ENCODE peak calls at places on chromosomes 7 and 10, in five cellular contexts. W is BJ, C is GM12865, X is brain microvascular endothelial cell, D is astrocyte of the spinal cord. T is an unnamed sample.
A peak's percentile ranks its signal among the peaks of the same experiment; 100 is the strongest.

GRCh38 chr7:36186841-36187240 is 33.8 kb downstream of the EEPD1 start:
- DNase-seq in W (no peak), C (no peak), X (no peak), D (no peak), T (no peak)

GRCh38 chr7:47314728-47315601 is 266.9 kb downstream of the TNS3 start:
- DNase-seq in W (peak; percentile 47), C (no peak), X (peak; percentile 58), D (peak; percentile 85), T (no peak)

GRCh38 chr10:92801978-92802872 is 46.1 kb upstream of the EXOC6 start:
- DNase-seq in W (no peak), C (peak; percentile 29), X (no peak), D (no peak), T (no peak)

GRCh38 chr10:119291223-119291900 is 84.0 kb downstream of the GRK5 start:
- DNase-seq in W (no peak), C (no peak), X (no peak), D (no peak), T (no peak)

GRCh38 chr7:24725554-24726260 is 31.6 kb downstream of the GSDME start:
- DNase-seq in W (no peak), C (no peak), X (no peak), D (no peak), T (no peak)

GRCh38 chr7:93219877-93220276 is 6.4 kb downstream of the HEPACAM2 start:
- DNase-seq in W (no peak), C (no peak), X (no peak), D (no peak), T (no peak)

GRCh38 chr10:48389272-48389671 is 82.8 kb downstream of the MAPK8 start:
- DNase-seq in W (no peak), C (no peak), X (no peak), D (no peak), T (no peak)

GRCh38 chr7:107581387-107582013 is 1.5 kb downstream of the BCAP29 start:
- DNase-seq in W (no peak), C (no peak), X (no peak), D (peak; percentile 18), T (no peak)

GRCh38 chr7:7563269-7563668 is 3.4 kb upstream of the MIOS start:
- DNase-seq in W (no peak), C (no peak), X (no peak), D (no peak), T (no peak)

GRCh38 chr10:104447899-104448298 is 94.3 kb downstream of the CFAP58 start:
- DNase-seq in W (no peak), C (no peak), X (no peak), D (no peak), T (no peak)
- H3K4me3 ChIP-seq in W (no peak overlapping the region), C (no peak overlapping the region), X (no peak overlapping the region), D (no peak overlapping the region), T (no peak overlapping the region)

GRCh38 chr7:116861717-116862116 is 670 bp upstream of the CAPZA2 start:
- DNase-seq in W (no peak), C (no peak), X (no peak), D (no peak), T (no peak)
- H3K4me3 ChIP-seq in W (no peak overlapping the region), C (no peak overlapping the region), X (no peak overlapping the region), D (no peak overlapping the region), T (no peak overlapping the region)

GRCh38 chr7:114081606-114082425 is 163.0 kb upstream of the PPP1R3A start:
- DNase-seq in W (peak; percentile 25), C (peak; percentile 66), X (peak; percentile 75), D (peak; percentile 82), T (no peak)
- H3K4me3 ChIP-seq in W (no peak overlapping the region), C (peak overlapping the region; percentile 87), X (peak overlapping the region; percentile 66), D (peak overlapping the region; percentile 49), T (no peak overlapping the region)

GRCh38 chr7:151877911-151878835 is 1.3 kb upstream of the PRKAG2 start:
- DNase-seq in W (no peak), C (no peak), X (no peak), D (no peak), T (no peak)
- H3K4me3 ChIP-seq in W (no peak overlapping the region), C (no peak overlapping the region), X (no peak overlapping the region), D (no peak overlapping the region), T (no peak overlapping the region)

DNA sequence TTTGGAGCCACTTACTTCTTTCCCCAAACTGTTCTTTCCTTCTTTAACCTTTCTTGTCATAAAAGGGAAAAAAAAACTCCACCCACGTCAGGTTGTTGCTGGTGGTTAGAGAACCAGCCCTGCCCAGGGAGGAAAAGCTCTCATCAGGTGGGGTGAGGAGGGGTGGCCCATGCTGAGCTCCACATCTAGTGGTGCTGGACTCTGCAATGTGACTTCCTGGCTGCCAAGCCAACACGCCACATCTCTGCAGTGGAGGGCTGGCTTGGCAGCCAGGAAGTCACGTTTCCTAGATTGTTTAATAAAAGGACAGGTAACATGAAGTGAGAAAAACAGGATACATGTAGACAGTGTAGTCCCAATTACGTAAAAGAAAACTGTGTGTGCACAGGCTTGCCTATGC is 37.4 kb downstream of the WIPF3 start:
- DNase-seq in W (no peak), C (no peak), X (no peak), D (no peak), T (no peak)
- H3K4me3 ChIP-seq in W (no peak overlapping the region), C (no peak overlapping the region), X (no peak overlapping the region), D (no peak overlapping the region), T (no peak overlapping the region)

GRCh38 chr10:109029870-109030269 is 893.4 kb downstream of the XPNPEP1 start:
- DNase-seq in W (no peak), C (peak; percentile 4), X (no peak), D (no peak), T (no peak)

GRCh38 chr10:109022417-109023049 is 900.8 kb downstream of the XPNPEP1 start:
- DNase-seq in W (no peak), C (no peak), X (no peak), D (no peak), T (no peak)

GRCh38 chr10:109027534-109028185 is 895.7 kb downstream of the XPNPEP1 start:
- DNase-seq in W (peak; percentile 14), C (no peak), X (no peak), D (no peak), T (no peak)

GRCh38 chr10:109025187-109025586 is 898.1 kb downstream of the XPNPEP1 start:
- DNase-seq in W (no peak), C (no peak), X (no peak), D (no peak), T (no peak)
- H3K4me3 ChIP-seq in W (no peak overlapping the region), C (no peak overlapping the region), X (no peak overlapping the region), D (no peak overlapping the region), T (no peak overlapping the region)

GRCh38 chr10:32955790-32956189 is 2.2 kb downstream of the ITGB1 start:
- DNase-seq in W (no peak), C (no peak), X (no peak), D (no peak), T (no peak)
- H3K4me3 ChIP-seq in W (peak overlapping the region; percentile 92), C (peak overlapping the region; percentile 85), X (peak overlapping the region; percentile 84), D (peak overlapping the region; percentile 81), T (peak overlapping the region; percentile 97)